ENCODE peak calls at places on chromosomes 3 and 15, in five cellular contexts. M is H9, Z is neuronal stem cell, J is H1, E is trophoblast cell. R is an unnamed sample.

GRCh38 chr15:73928971-73929627 is 2.8 kb downstream of the LOXL1 start:
- DNase-seq in M (no peak), E (no peak), Z (no peak), J (no peak), R (no peak)

GRCh38 chr3:11250902-11251806 is 21.0 kb upstream of the ATG7 start:
- DNase-seq in J (no peak), E (no peak), Z (no peak), M (no peak), R (no peak)

GRCh38 chr3:4416961-4417360 is 50.1 kb downstream of the SUMF1 start:
- DNase-seq in E (no peak), M (no peak), Z (no peak), J (no peak), R (peak)

GRCh38 chr3:175655366-175655765 is 796.2 kb downstream of the NAALADL2 start:
- DNase-seq in E (no peak), Z (no peak), J (no peak), M (no peak), R (no peak)

GRCh38 chr15:66923438-66923881 is 141.9 kb upstream of the SMAD3 start:
- DNase-seq in M (peak), J (no peak), Z (peak), E (peak), R (no peak)

GRCh38 chr3:136562031-136562430 is 190.1 kb downstream of the STAG1 start:
- DNase-seq in J (no peak), Z (no peak), E (no peak), M (no peak), R (no peak)

GRCh38 chr15:73677146-73677607 is 7.0 kb upstream of the CD276 start:
- DNase-seq in M (peak), J (no peak), Z (peak), E (peak), R (peak)

GRCh38 chr15:91223902-91224301 is 123.8 kb downstream of the SV2B start:
- DNase-seq in M (no peak), E (no peak), Z (no peak), J (no peak), R (no peak)

GRCh38 chr15:69712999-69713398 is 260.4 kb downstream of the RPLP1 start:
- DNase-seq in M (no peak), Z (no peak), E (no peak), J (no peak), R (no peak)

GRCh38 chr3:178259703-178260102 is 276.5 kb upstream of the KCNMB2 start:
- DNase-seq in J (no peak), E (no peak), M (no peak), Z (no peak), R (no peak)

GRCh38 chr3:71599416-71599815 is 15.9 kb upstream of the FOXP1 start:
- DNase-seq in E (no peak), M (no peak), J (no peak), Z (no peak), R (no peak)

GRCh38 chr3:124149774-124150173 is 157.8 kb upstream of the ROPN1 start:
- DNase-seq in Z (no peak), J (no peak), M (no peak), E (no peak), R (no peak)

GRCh38 chr3:131163-131889 is 65.2 kb upstream of the CHL1 start:
- DNase-seq in J (no peak), M (no peak), E (no peak), Z (no peak), R (no peak)

GRCh38 chr15:85473455-85473854 is 93.1 kb downstream of the AKAP13 start:
- DNase-seq in Z (no peak), E (no peak), M (no peak), J (no peak), R (peak)

GRCh38 chr15:100189849-100190248 is 151.9 kb downstream of the ADAMTS17 start:
- DNase-seq in E (no peak), J (no peak), Z (no peak), M (no peak), R (no peak)

GRCh38 chr3:143119974-143120715 is 574 bp downstream of the CHST2 start:
- DNase-seq in Z (peak), J (no peak), M (peak), E (no peak), R (no peak)

GRCh38 chr3:115469649-115470048 is 153.7 kb upstream of the GAP43 start:
- DNase-seq in E (no peak), J (no peak), M (no peak), Z (no peak), R (peak)

GRCh38 chr3:189953551-189953950 is 167.1 kb downstream of the P3H2 start:
- DNase-seq in M (no peak), Z (no peak), E (no peak), J (no peak), R (no peak)

GRCh38 chr15:31571676-31572075 is 245.0 kb downstream of the KLF13 start:
- DNase-seq in Z (no peak), E (no peak), M (no peak), J (no peak), R (no peak)

GRCh38 chr3:66075281-66075680 is 36.6 kb upstream of the MAGI1 start:
- DNase-seq in J (no peak), Z (no peak), M (no peak), E (no peak), R (no peak)

GRCh38 chr3:132435911-132436425 is 18.7 kb downstream of the DNAJC13 start:
- DNase-seq in Z (no peak), J (no peak), M (no peak), E (no peak), R (peak)

GRCh38 chr15:22811640-22812039 is 25.2 kb downstream of the NIPA1 start:
- DNase-seq in M (peak), E (peak), Z (no peak), J (no peak), R (peak)

GRCh38 chr15:90681480-90681879 is 35.7 kb upstream of the BLM start:
- DNase-seq in J (no peak), M (no peak), E (peak), Z (no peak), R (peak)

GRCh38 chr15:67852433-67852832 is 12.6 kb upstream of the RNU6-1 start:
- DNase-seq in J (no peak), E (no peak), Z (no peak), M (no peak), R (no peak)

GRCh38 chr3:47265725-47266480 is 16.7 kb downstream of the KIF9 start:
- DNase-seq in J (no peak), M (no peak), Z (no peak), E (peak), R (no peak)

GRCh38 chr3:131405411-131405810 is 23.8 kb downstream of the NUDT16 start:
- DNase-seq in Z (no peak), E (no peak), M (no peak), J (no peak), R (no peak)

GRCh38 chr3:141735176-141735575 is 2.9 kb upstream of the RNF7 start:
- DNase-seq in Z (no peak), J (no peak), M (no peak), E (no peak), R (peak)

GRCh38 chr15:48025118-48025517 is 95.7 kb upstream of the SLC24A5 start:
- DNase-seq in J (no peak), E (no peak), Z (no peak), M (no peak), R (peak)

GRCh38 chr3:53084310-53085001 is 38.6 kb upstream of the SFMBT1 start:
- DNase-seq in E (no peak), Z (no peak), M (no peak), J (no peak), R (no peak)

GRCh38 chr3:72487078-72487765 is 361.0 kb downstream of the SHQ1 start:
- DNase-seq in J (no peak), Z (no peak), E (peak), M (peak), R (peak)

GRCh38 chr15:74873756-74874424 is 725 bp upstream of the SCAMP2 start:
- DNase-seq in J (no peak), E (peak), Z (no peak), M (no peak), R (peak)

GRCh38 chr15:64249842-64250575 is 87.2 kb upstream of the PPIB start:
- DNase-seq in J (no peak), M (no peak), Z (no peak), E (no peak), R (no peak)

GRCh38 chr3:150449169-150449721 is 41.1 kb downstream of the TSC22D2 start:
- DNase-seq in J (no peak), Z (no peak), M (no peak), E (no peak), R (peak)

GRCh38 chr3:73101916-73102315 is 40.5 kb downstream of the EBLN2 start:
- DNase-seq in M (no peak), E (no peak), Z (no peak), J (no peak), R (no peak)

GRCh38 chr15:80455051-80455648 is 51.0 kb downstream of the ARNT2 start:
- DNase-seq in E (peak), J (no peak), Z (no peak), M (no peak), R (no peak)

GRCh38 chr15:65071381-65071811 is 3.6 kb upstream of the RASL12 start:
- DNase-seq in Z (no peak), E (no peak), M (no peak), J (no peak), R (no peak)

GRCh38 chr15:84634228-84634837 is 19.8 kb downstream of the WDR73 start:
- DNase-seq in M (no peak), Z (no peak), J (no peak), E (peak), R (peak)

GRCh38 chr15:80958818-80959495 is 30.7 kb downstream of the MESD start:
- DNase-seq in E (no peak), M (no peak), J (no peak), Z (no peak), R (no peak)

GRCh38 chr3:20046556-20046955 is 6.3 kb downstream of the KAT2B start:
- DNase-seq in Z (no peak), M (no peak), E (no peak), J (no peak), R (no peak)

GRCh38 chr3:20051123-20051806 is 11.0 kb downstream of the KAT2B start:
- DNase-seq in J (no peak), Z (no peak), E (peak), M (no peak), R (no peak)

GRCh38 chr3:20047341-20047779 is 7.1 kb downstream of the KAT2B start:
- DNase-seq in J (no peak), Z (no peak), E (no peak), M (no peak), R (no peak)

GRCh38 chr3:20049275-20049674 is 9.0 kb downstream of the KAT2B start:
- DNase-seq in Z (no peak), J (no peak), E (no peak), M (no peak), R (no peak)

GRCh38 chr3:20047940-20048339 is 7.7 kb downstream of the KAT2B start:
- DNase-seq in E (no peak), Z (no peak), J (no peak), M (no peak), R (no peak)
- H3K9ac ChIP-seq in E (no peak), Z (no peak), J (no peak), M (no peak), R (peak)

DNA sequence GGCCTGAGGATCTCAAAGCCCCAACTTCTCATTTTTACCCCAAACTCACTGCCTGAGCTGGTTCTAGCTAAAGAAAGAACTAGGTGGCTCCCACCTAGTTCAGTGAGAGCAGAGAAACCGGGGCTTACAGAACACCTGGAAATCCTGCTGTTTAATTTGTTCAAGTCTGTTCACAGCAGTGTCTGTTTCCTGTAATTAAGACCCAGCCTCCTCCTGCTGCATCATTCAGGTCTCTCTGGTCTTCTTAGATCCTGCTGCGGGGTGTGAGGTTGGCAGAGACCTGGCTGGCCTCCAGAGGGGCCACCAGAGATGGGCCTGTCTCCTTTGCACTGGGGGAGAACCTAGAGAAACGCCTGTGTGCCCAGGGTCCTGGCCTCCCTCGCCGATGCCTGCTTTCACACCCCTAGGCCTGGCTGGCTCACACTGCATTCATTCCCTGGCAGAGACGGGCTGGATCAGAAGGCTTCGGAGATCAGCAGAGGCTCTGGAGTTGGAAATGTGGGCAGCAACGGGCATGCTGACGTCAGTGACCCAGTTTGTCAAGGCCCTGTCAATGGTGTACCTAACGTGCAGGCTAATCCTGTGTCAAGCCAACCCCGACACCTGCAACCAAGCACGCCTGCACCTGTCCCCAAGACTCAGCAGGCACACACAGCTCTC is 5.0 kb upstream of the CHRNA3 start:
- DNase-seq in M (no peak), Z (no peak), E (no peak), J (no peak), R (no peak)
- H2BK12ac ChIP-seq in M (no peak), Z (no peak), E (no peak), J (no peak), R (no peak)

DNA sequence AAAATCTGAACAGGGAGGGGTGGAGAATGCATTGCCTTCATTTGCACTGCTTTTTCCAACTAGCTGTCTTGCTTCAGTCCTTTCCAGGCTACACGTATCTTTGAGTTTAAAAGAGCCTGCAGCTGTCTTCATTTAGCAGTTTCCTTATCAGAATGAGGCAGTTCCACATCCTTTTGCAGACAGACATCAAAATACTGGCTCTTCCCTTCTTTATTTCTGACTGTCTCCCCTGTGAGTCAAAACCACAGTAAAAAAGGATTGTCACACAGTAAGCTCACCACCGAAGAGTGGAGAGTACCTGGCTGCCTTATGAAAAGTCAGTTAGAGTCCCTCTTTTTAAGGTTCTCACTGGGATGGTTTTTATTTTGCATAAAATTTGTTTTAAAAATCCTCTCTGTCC is 205.5 kb upstream of the CD96 start:
- DNase-seq in J (no peak), M (no peak), Z (no peak), E (no peak), R (no peak)
- H3K9ac ChIP-seq in J (no peak), M (no peak), Z (no peak), E (no peak), R (peak)

DNA sequence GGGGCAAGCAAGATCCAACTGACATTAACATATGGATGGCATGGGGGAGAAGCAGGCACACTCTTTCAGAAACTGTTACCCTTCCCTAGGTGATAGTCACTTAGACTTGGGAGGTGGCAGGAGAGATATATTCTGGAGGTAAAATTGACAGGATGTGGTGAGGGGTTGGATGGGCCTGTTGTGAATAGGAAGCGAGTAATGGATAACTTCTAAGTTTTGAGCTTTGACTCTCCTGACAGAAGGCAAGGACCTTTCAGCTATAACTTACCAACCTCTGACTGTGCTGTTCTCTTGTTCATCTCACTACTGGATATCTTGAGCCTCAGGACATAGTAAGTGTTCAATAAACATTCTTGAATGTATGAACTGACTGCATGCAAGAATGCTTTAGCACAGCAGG is 1.9 kb upstream of the PDIA5 start:
- DNase-seq in Z (no peak), M (no peak), J (no peak), E (no peak), R (no peak)
- H2BK12ac ChIP-seq in Z (no peak), M (no peak), J (no peak), E (no peak), R (no peak)

GRCh38 chr3:62708642-62709041 is 166.6 kb downstream of the CADPS start:
- DNase-seq in E (no peak), M (peak), Z (peak), J (no peak), R (no peak)
- H3K9ac ChIP-seq in E (no peak), M (no peak), Z (no peak), J (no peak), R (no peak)

DNA sequence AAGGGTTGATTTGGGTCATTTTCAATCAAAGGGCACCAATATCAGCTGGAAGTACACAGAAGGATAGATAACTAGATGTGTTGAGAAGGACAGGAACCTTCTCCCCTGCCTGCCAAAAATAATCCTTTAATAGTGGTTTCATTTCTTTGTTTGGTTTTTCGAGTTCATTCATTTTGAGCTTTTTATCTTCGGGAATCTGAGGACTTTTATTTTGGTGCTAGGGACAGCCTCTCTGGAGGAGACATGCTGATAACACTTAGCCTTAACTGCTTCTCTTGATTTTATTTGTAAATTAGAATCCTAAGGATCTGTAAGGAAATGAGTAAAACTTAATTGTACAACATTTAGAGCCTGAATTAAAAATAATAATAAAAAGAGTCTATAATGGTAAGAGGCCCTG is 22.5 kb downstream of the PTPRG start:
- DNase-seq in J (no peak), Z (no peak), M (no peak), E (no peak), R (no peak)
- H2BK12ac ChIP-seq in J (no peak), Z (no peak), M (no peak), E (no peak), R (no peak)

R was measured in mesenchymal stem cell.